ENCODE peak calls at places on chromosomes 6 and 20, in four cellular contexts. B, Z, J and R are unnamed samples.

GRCh38 chr6:25202505-25202904 is 76.7 kb upstream of the CARMIL1 start:
- DNase-seq in Z (peak), B (peak), J (peak), R (peak)

GRCh38 chr6:25034477-25034876 is 98.7 kb upstream of the RIPOR2 start:
- DNase-seq in B (no peak), J (no peak), Z (no peak), R (no peak)

GRCh38 chr6:114167583-114168576 is 174.9 kb downstream of the HS3ST5 start:
- DNase-seq in J (no peak), Z (no peak), B (no peak), R (no peak)

GRCh38 chr6:5279891-5280338 is 18.6 kb downstream of the FARS2 start:
- DNase-seq in J (no peak), B (no peak), Z (no peak), R (no peak)

GRCh38 chr20:61801857-61802442 is 263.7 kb downstream of the TAF4 start:
- DNase-seq in J (no peak), Z (no peak), B (no peak), R (no peak)

GRCh38 chr20:20199338-20200160 is 147.2 kb downstream of the CFAP61 start:
- DNase-seq in Z (no peak), J (no peak), B (no peak), R (no peak)

GRCh38 chr6:44254957-44255808 is 2.1 kb downstream of the SLC35B2 start:
- DNase-seq in Z (peak), B (no peak), J (peak), R (no peak)

GRCh38 chr6:91691449-91691848 is 1104.6 kb upstream of the MAP3K7 start:
- DNase-seq in Z (no peak), J (no peak), B (no peak), R (no peak)

GRCh38 chr6:144909753-144910280 is 624.7 kb downstream of the UTRN start:
- DNase-seq in Z (peak), B (no peak), J (peak), R (peak)

GRCh38 chr20:12383770-12384304 is 466.1 kb downstream of the BTBD3 start:
- DNase-seq in J (no peak), B (no peak), Z (no peak), R (no peak)

GRCh38 chr20:12391099-12391498 is 473.4 kb downstream of the BTBD3 start:
- DNase-seq in Z (no peak), B (no peak), J (no peak), R (no peak)

GRCh38 chr20:12386821-12387220 is 469.1 kb downstream of the BTBD3 start:
- DNase-seq in B (no peak), Z (no peak), J (no peak), R (no peak)
- H3K4me2 ChIP-seq in B (no peak), Z (no peak), J (no peak), R (no peak)

DNA sequence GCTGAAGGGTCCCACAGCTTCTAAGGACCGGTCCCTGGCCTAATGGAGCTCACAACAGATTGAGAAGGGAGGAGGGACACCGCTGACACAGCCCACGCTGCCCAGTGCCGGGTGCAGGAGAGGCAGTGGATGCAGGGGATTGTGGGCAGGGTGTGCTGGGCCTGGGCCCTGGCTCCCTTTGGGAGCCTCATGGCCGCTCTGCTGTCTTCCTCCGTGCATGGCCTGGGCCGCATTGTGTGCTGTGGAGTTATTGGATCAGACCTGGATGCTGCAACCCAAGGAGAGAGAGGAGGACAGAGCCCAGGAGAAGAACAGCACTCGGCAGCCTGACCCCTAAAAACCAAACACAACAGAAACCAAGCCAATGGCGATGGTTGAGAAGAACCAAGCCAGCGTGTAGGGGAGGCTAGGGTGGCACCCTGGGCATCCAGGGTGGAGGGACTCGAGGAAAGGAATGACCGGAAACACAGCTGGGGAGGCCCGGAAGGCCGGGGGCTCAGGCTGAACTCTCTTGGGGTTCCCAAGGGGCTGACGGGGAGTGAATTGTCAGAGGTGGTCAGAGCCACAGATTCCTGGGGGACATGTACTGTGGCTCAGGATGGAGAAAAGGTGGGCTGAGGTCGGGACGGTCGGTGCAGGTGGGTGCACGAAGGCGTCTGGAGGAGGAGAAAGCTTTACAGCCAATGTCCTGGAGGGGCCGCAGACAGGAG is 41.0 kb downstream of the ERMARD start:
- DNase-seq in B (no peak), Z (no peak), J (no peak), R (no peak)
- H3K9ac ChIP-seq in B (no peak), Z (no peak), J (no peak), R (no peak)

GRCh38 chr6:7500737-7501282 is 40.7 kb upstream of the DSP start:
- DNase-seq in B (no peak), Z (no peak), J (no peak), R (no peak)
- H3K4me2 ChIP-seq in B (no peak), Z (no peak), J (no peak), R (no peak)

GRCh38 chr20:40720826-40721225 is 31.8 kb upstream of the MAFB start:
- DNase-seq in Z (no peak), J (no peak), B (no peak), R (no peak)
- H3K9ac ChIP-seq in Z (no peak), J (no peak), B (no peak), R (no peak)

DNA sequence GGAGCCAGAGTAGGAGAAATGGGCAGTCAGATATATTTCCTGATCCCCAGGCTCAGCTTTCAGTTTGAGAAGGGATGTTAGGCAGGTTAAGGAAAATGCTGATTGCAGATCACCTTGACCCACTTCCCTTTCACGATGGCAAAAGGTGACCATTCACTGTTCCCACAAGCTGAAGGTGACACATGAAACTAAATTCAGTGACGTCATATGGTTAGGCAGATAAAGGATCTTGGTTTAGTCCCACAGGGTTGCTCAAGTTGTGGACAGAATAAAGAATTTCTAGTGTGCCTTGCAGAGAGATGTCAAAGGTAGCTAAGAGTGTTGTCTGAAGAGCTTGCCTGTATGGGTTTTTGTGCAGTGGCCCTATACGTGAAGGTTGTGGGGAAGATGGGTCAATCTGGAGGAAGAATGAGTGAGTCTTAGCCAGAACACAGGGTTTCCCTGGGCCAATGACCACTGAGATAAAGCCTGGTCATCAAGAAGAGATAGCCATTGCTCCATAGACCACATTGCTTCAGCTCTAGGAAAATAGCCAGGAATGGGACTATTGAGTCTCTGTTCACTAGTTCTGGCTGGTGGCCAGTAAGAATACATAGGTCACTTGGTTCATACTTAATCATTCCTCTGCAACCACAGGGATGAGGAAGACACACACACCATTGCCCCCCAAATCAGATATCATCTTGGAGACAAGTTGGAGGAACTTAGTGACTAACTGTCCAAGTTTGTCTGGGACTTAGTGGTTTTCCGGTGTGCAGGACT is 148.5 kb upstream of the ATXN1 start:
- DNase-seq in Z (peak), B (no peak), J (peak), R (peak)
- H3K4me2 ChIP-seq in Z (no peak), B (no peak), J (no peak), R (peak)